ENCODE peak calls at places on chromosomes 13 and 19, in six cellular contexts. S is transverse colon, I is neural crest cell, Y is left ventricle myocardium inferior, G is astrocyte of the cerebellum, T is nephron progenitor cell. J is an unnamed sample.

GRCh38 chr19:2552859-2553258 is 76.9 kb downstream of the GADD45B start:
- DNase-seq in I (no peak), T (no peak), Y (peak; percentile 15), S (peak; percentile 35), G (no peak), J (no peak)

GRCh38 chr19:20928371-20928770 is 5.3 kb downstream of the ZNF85 start:
- DNase-seq in Y (no peak), I (no peak), S (no peak), G (peak; percentile 4), T (no peak), J (no peak)

GRCh38 chr19:7673995-7674667 is 2.8 kb upstream of the MCEMP1 start:
- DNase-seq in S (peak; percentile 77), T (peak; percentile 39), I (peak; percentile 50), G (no peak), Y (peak; percentile 70), J (peak; percentile 59)

GRCh38 chr19:45782820-45783785 is 813 bp upstream of the DMPK start:
- DNase-seq in S (peak; percentile 52), G (no peak), Y (peak; percentile 85), I (no peak), T (no peak), J (no peak)

GRCh38 chr19:15404097-15404779 is 14.6 kb downstream of the AKAP8L start:
- DNase-seq in G (no peak), Y (no peak), S (no peak), T (no peak), I (no peak), J (no peak)

GRCh38 chr13:79782541-79783216 is 301.7 kb downstream of the NDFIP2 start:
- DNase-seq in S (no peak), T (peak; percentile 74), I (peak; percentile 70), G (peak; percentile 39), Y (peak; percentile 68), J (peak; percentile 30)

GRCh38 chr19:3062165-3063105 is at the start of gene TLE5:
- DNase-seq in T (peak; percentile 68), G (no peak), Y (peak; percentile 78), S (peak; percentile 80), I (no peak), J (peak; percentile 51)

GRCh38 chr13:66071018-66071417 is 1159.1 kb downstream of the PCDH9 start:
- DNase-seq in G (no peak), T (no peak), Y (no peak), S (no peak), I (no peak), J (no peak)

GRCh38 chr13:103066079-103066880 is at the start of gene SLC10A2:
- DNase-seq in I (no peak), Y (no peak), T (no peak), G (no peak), S (peak; percentile 7), J (no peak)

GRCh38 chr13:97855570-97855970 is 97.9 kb upstream of the IPO5 start:
- DNase-seq in I (peak; percentile 36), Y (no peak), T (peak; percentile 55), G (peak; percentile 76), S (peak; percentile 10), J (peak; percentile 2)

GRCh38 chr13:51825165-51825592 is 19.8 kb downstream of the TMEM272 start:
- DNase-seq in S (no peak), G (no peak), T (no peak), I (no peak), Y (no peak), J (no peak)

GRCh38 chr13:95317037-95317989 is 16.1 kb upstream of the ABCC4 start:
- DNase-seq in I (no peak), Y (peak; percentile 25), G (no peak), S (no peak), T (peak; percentile 12), J (no peak)

GRCh38 chr19:13082192-13083007 is 20.3 kb downstream of the LYL1 start:
- DNase-seq in Y (no peak), T (peak; percentile 61), G (peak; percentile 97), S (no peak), I (no peak), J (peak; percentile 74)

GRCh38 chr13:91203430-91203829 is 144.1 kb upstream of the MIR17HG start:
- DNase-seq in G (no peak), I (no peak), T (no peak), Y (no peak), S (no peak), J (no peak)

GRCh38 chr19:51002101-51002532 is 713 bp upstream of the KLK8 start:
- DNase-seq in I (no peak), T (peak; percentile 61), Y (no peak), S (no peak), G (no peak), J (peak; percentile 34)

GRCh38 chr13:30806784-30807183 is 71.4 kb downstream of the ALOX5AP start:
- DNase-seq in T (no peak), Y (no peak), S (no peak), G (no peak), I (no peak), J (no peak)

GRCh38 chr19:4177146-4177545 is 5.2 kb downstream of the SIRT6 start:
- DNase-seq in Y (no peak), G (no peak), S (no peak), I (no peak), T (no peak), J (no peak)

GRCh38 chr19:49613374-49613773 is 22.4 kb downstream of the PRR12 start:
- DNase-seq in I (no peak), Y (no peak), T (no peak), G (no peak), S (no peak), J (peak; percentile 27)

GRCh38 chr13:23656637-23657036 is 86.4 kb downstream of the TNFRSF19 start:
- DNase-seq in S (no peak), G (no peak), I (no peak), Y (no peak), T (no peak), J (no peak)

GRCh38 chr13:20798027-20798426 is 24.3 kb upstream of the EEF1AKMT1 start:
- DNase-seq in T (no peak), S (no peak), G (no peak), Y (no peak), I (no peak), J (no peak)

GRCh38 chr19:13299838-13300237 is 149.6 kb downstream of the IER2 start:
- DNase-seq in S (no peak), I (no peak), G (no peak), T (no peak), Y (no peak), J (no peak)

GRCh38 chr19:12932392-12933286 is 872 bp downstream of the FARSA start:
- DNase-seq in I (no peak), T (no peak), Y (no peak), S (no peak), G (no peak), J (no peak)

GRCh38 chr19:5023128-5023571 is 54.2 kb downstream of the KDM4B start:
- DNase-seq in T (no peak), S (no peak), G (no peak), Y (peak; percentile 38), I (no peak), J (no peak)

GRCh38 chr13:73335226-73335625 is 276.4 kb downstream of the KLF5 start:
- DNase-seq in I (no peak), Y (no peak), T (no peak), S (no peak), G (no peak), J (no peak)

GRCh38 chr19:41226053-41226873 is 7.2 kb downstream of the AXL start:
- DNase-seq in T (peak; percentile 76), Y (peak; percentile 65), I (peak; percentile 31), G (peak; percentile 53), S (peak; percentile 77), J (peak; percentile 95)

GRCh38 chr19:55172741-55173140 is 6.3 kb upstream of the DNAAF3 start:
- DNase-seq in Y (no peak), T (no peak), S (no peak), I (no peak), G (no peak), J (no peak)

GRCh38 chr13:60260440-60260839 is 96.7 kb upstream of the DIAPH3 start:
- DNase-seq in T (no peak), I (no peak), Y (no peak), G (no peak), S (no peak), J (no peak)
- TF ChIP-seq CTCF in T (no peak), I (peak; percentile 33), Y (no peak), G (no peak), S (no peak), J (no peak)

GRCh38 chr13:93951153-93951552 is 528.3 kb downstream of the DCT start:
- DNase-seq in Y (no peak), S (no peak), G (no peak), I (no peak), T (no peak), J (no peak)
- TF ChIP-seq CTCF in Y (peak; percentile 28), S (no peak), G (peak; percentile 37), I (no peak), T (no peak), J (no peak)

GRCh38 chr19:10830370-10830769 is 5.6 kb downstream of the TMED1 start:
- DNase-seq in T (no peak), I (no peak), G (no peak), S (no peak), Y (no peak), J (no peak)

GRCh38 chr19:10830941-10831779 is 4.9 kb downstream of the TMED1 start:
- DNase-seq in S (no peak), G (no peak), T (no peak), Y (no peak), I (no peak), J (no peak)

GRCh38 chr19:10829967-10830366 is 6.0 kb downstream of the TMED1 start:
- DNase-seq in S (no peak), I (no peak), Y (no peak), G (no peak), T (no peak), J (no peak)

GRCh38 chr19:10826846-10827245 is 9.2 kb downstream of the TMED1 start:
- DNase-seq in S (no peak), T (no peak), Y (peak; percentile 0), G (no peak), I (no peak), J (no peak)

DNA sequence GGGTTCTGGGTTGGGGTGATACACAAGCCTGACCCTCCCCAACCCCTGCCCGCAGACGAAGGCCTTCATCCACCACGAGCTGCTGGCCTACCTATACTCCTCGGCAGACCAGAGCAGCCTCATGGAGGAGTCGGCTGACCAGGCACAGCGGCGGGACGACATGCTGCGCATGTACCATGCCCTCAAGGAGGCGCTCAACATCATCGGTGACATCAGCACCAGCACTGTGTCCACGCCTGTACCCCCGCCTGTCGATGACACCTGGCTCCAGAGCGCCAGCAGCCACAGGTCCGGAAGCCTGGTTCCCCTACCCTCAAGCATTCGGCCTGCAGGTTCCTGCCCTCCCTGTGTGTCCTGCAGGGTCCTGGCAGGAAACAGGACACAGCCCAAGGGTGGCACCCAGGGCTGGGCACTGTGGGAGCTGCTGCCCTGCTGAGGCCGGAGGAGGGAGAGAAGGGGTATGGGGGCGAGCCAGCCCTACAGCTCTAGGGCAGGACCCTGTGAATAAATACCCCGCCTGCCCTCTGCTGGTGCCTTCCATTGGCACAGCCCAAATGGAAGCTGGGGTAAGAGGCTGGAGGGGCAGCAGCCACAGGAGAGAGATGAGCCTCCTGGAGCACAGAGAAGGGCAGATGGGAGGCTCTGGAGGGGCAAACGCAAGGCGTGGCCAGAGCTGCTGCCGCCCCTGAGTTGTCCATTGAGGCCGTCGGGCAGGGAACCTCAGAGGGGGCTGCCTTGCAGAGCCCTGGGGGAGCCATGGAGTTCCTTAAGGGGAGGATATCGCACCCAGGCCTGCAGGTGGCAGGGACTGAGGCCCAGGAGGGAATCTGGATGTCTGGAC is 6.8 kb downstream of the TMED1 start:
- DNase-seq in T (no peak), G (no peak), I (no peak), S (no peak), Y (no peak), J (no peak)
- TF ChIP-seq CTCF in T (no peak), G (peak; percentile 8), I (peak; percentile 17), S (no peak), Y (no peak), J (no peak)

GRCh38 chr13:27788271-27788670 is 4.0 kb upstream of the GSX1 start:
- DNase-seq in T (no peak), G (no peak), S (no peak), I (no peak), Y (no peak), J (no peak)

GRCh38 chr13:27783111-27783510 is 9.2 kb upstream of the GSX1 start:
- DNase-seq in I (no peak), S (no peak), T (no peak), Y (no peak), G (no peak), J (no peak)
- TF ChIP-seq CTCF in I (peak; percentile 46), S (no peak), T (no peak), Y (peak; percentile 60), G (peak; percentile 24), J (no peak)

J was measured in Calu3.